ENCODE peak calls at places on chromosomes 5 and 9, in ten cellular contexts. I, F, W, S, B, N, A, G, L and T are unnamed samples.

GRCh38 chr9:81787747-81788632 is 98.6 kb upstream of the TLE1 start:
- DNase-seq in W (no peak), B (no peak), I (peak; percentile 74), L (peak; percentile 10), G (peak; percentile 96), A (peak; percentile 53), S (peak; percentile 85), F (no peak), N (no peak), T (no peak)

GRCh38 chr5:126858441-126858840 is 81.5 kb downstream of the LMNB1 start:
- DNase-seq in L (no peak), S (no peak), B (peak; percentile 33), N (no peak), W (no peak), I (no peak), F (no peak), A (no peak), G (no peak), T (no peak)

GRCh38 chr9:109975574-109976327 is 195.8 kb downstream of the PALM2AKAP2 start:
- DNase-seq in G (peak; percentile 98), L (no peak), W (no peak), I (no peak), N (no peak), F (no peak), A (no peak), B (no peak), S (no peak), T (no peak)

GRCh38 chr5:130992095-130992494 is 173.0 kb downstream of the HINT1 start:
- DNase-seq in F (no peak), W (no peak), B (no peak), S (peak; percentile 25), G (peak; percentile 90), A (no peak), L (no peak), N (no peak), I (no peak), T (no peak)

GRCh38 chr5:58496488-58496887 is 5.3 kb downstream of the GAPT start:
- DNase-seq in B (no peak), A (no peak), I (no peak), N (no peak), W (no peak), G (no peak), L (no peak), S (no peak), F (no peak), T (no peak)

GRCh38 chr9:126581893-126582292 is 31.8 kb upstream of the LMX1B start:
- DNase-seq in F (no peak), S (no peak), N (no peak), L (no peak), I (no peak), A (no peak), G (no peak), W (no peak), B (no peak), T (no peak)

GRCh38 chr5:143757116-143757515 is 54.8 kb upstream of the HMHB1 start:
- DNase-seq in F (no peak), L (no peak), N (no peak), G (no peak), S (peak; percentile 11), W (no peak), A (no peak), B (no peak), I (no peak), T (no peak)

GRCh38 chr5:54959673-54960418 is 25.5 kb downstream of the ESM1 start:
- DNase-seq in L (peak; percentile 43), I (no peak), A (no peak), W (no peak), B (peak; percentile 35), G (no peak), F (no peak), N (no peak), S (peak; percentile 31), T (no peak)

GRCh38 chr5:122192883-122193496 is 63.6 kb downstream of the ZNF474 start:
- DNase-seq in N (peak; percentile 51), B (peak; percentile 51), I (no peak), G (peak; percentile 58), A (peak; percentile 58), L (peak; percentile 62), F (no peak), S (peak; percentile 76), W (no peak), T (no peak)

GRCh38 chr5:158796812-158797497 is 302.8 kb downstream of the EBF1 start:
- DNase-seq in G (no peak), L (no peak), I (no peak), N (no peak), B (no peak), S (peak; percentile 44), W (no peak), F (no peak), A (no peak), T (no peak)

GRCh38 chr9:74281674-74282073 is 215.5 kb upstream of the RORB start:
- DNase-seq in A (no peak), L (no peak), N (no peak), G (no peak), I (no peak), S (no peak), W (no peak), B (peak; percentile 17), F (no peak), T (no peak)
- TF ChIP-seq CTCF in A (no peak), L (no peak), N (no peak), G (no peak), I (peak; percentile 43), S (no peak), W (no peak), B (peak; percentile 35), F (no peak), T (no peak)

DNA sequence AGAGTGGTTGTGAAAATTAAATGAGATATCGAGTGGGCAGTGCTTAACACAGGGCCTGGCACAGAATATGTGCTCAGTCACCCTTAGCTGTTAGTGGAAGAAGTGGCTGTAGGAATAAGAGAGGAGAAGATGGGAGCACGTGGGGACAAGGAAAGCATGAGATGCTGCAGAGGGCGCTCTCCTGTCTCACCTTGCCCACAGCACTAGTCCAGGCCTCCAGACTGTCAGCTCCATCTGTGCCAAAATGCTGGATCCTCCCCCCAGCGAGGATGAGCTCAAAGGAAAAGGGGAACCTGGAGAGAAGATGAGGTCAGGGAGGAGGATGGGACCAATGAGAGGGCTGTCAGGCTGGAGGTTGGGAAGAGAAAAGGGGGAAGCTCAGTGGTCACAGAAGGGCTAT is 12.5 kb downstream of the ARAP3 start:
- DNase-seq in S (no peak), B (no peak), L (no peak), I (no peak), G (no peak), F (no peak), W (no peak), N (no peak), A (no peak), T (no peak)
- TF ChIP-seq CTCF in S (no peak), B (no peak), L (no peak), I (no peak), G (no peak), F (no peak), W (no peak), N (no peak), A (no peak), T (no peak)

GRCh38 chr9:15423328-15423985 is 781 bp downstream of the SNAPC3 start:
- DNase-seq in I (no peak), S (peak; percentile 50), L (no peak), A (peak; percentile 25), N (no peak), F (no peak), G (peak; percentile 29), W (no peak), B (no peak), T (no peak)
- TF ChIP-seq CTCF in I (peak; percentile 37), S (peak; percentile 35), L (no peak), A (no peak), N (no peak), F (no peak), G (peak; percentile 44), W (no peak), B (no peak), T (no peak)

GRCh38 chr5:64207978-64208377 is 42.3 kb downstream of the RNF180 start:
- DNase-seq in A (no peak), N (no peak), I (no peak), F (no peak), B (no peak), L (peak; percentile 3), S (peak; percentile 17), W (no peak), G (peak; percentile 5), T (no peak)
- TF ChIP-seq CTCF in A (no peak), N (no peak), I (peak; percentile 32), F (peak; percentile 27), B (peak; percentile 68), L (no peak), S (peak; percentile 25), W (no peak), G (peak; percentile 13), T (peak; percentile 48)

DNA sequence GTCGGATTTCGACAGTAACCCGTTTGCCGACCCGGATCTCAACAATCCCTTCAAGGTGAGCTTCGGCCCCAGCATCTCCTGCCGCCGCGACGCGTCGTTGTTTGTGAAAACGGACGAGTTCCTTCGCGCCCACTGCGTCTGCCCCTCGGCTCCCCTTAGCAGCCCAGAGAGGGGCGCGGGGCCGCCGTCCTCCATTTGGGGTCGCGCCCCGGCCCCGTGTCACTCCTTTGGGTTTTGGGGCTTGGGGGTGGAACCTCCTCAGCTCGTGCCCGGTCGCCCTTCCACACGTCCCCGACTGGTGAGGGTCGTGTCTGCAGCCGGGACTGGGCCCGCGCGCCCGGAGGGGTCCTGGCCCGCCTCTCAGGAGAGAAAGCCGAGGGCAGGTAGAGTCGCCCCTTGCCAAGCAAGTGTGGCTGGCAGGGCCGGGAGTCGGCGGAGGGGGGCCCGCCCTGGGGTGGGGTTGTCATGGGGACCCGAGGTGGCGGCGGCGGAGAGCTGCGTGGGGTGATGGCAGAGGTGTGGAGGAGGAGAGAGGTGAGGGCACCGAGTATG is 333 bp downstream of the SCAMP1 start:
- DNase-seq in G (no peak), S (peak; percentile 3), L (peak; percentile 69), B (peak; percentile 37), F (peak; percentile 64), N (peak; percentile 37), W (peak; percentile 55), A (peak; percentile 74), I (no peak), T (no peak)
- TF ChIP-seq CTCF in G (no peak), S (no peak), L (no peak), B (no peak), F (no peak), N (no peak), W (no peak), A (no peak), I (no peak), T (no peak)

GRCh38 chr5:72082048-72082447 is 25.2 kb upstream of the MAP1B start:
- DNase-seq in I (no peak), L (no peak), F (no peak), G (no peak), N (no peak), W (no peak), A (no peak), B (no peak), S (no peak), T (no peak)
- TF ChIP-seq CTCF in I (peak; percentile 32), L (no peak), F (no peak), G (no peak), N (no peak), W (no peak), A (no peak), B (no peak), S (no peak), T (no peak)

DNA sequence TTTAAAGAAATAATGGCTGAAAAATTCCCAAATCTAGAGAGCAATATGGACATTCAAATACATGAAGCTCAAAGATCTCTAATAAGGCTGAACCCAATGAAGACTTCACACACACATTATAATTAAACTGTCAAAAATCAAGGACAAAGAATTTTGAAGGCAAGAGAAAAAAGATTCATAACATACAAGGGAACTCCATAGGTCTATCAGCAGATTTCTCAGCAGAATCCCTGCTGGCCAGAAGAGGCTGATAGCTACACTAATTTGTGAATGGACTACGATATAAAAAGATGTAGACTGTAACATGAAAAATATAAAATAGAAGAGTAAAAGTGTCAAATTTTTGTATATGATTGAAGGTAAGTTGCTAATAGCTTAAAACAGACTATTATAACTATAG is 251.9 kb downstream of the ADAMTS6 start:
- DNase-seq in N (no peak), L (no peak), A (no peak), F (no peak), G (no peak), B (no peak), S (no peak), I (no peak), W (no peak), T (no peak)
- TF ChIP-seq CTCF in N (no peak), L (no peak), A (no peak), F (no peak), G (no peak), B (no peak), S (no peak), I (no peak), W (no peak), T (no peak)